ENCODE peak calls at places on chromosomes 16 and 17, in four cellular contexts. One of them, this sample, is unnamed.

GRCh38 chr17:7836596-7837374 is 2.8 kb downstream of the KDM6B start:
- DNase-seq in SK-N-SH: peak; percentile 85
- DNase-seq in tibial nerve: peak; percentile 98
- DNase-seq in HepG2: peak; percentile 99
- DNase-seq in this sample: peak; percentile 98

GRCh38 chr17:67245694-67246397 is 850 bp upstream of the HELZ start:
- DNase-seq in SK-N-SH: peak; percentile 93
- DNase-seq in tibial nerve: no peak
- DNase-seq in HepG2: peak; percentile 81
- DNase-seq in this sample: peak; percentile 51

GRCh38 chr17:57953219-57953618 is 2.0 kb downstream of the CUEDC1 start:
- DNase-seq in SK-N-SH: no peak
- DNase-seq in tibial nerve: no peak
- DNase-seq in HepG2: peak; percentile 79
- DNase-seq in this sample: no peak

GRCh38 chr17:44065668-44066203 is 735 bp downstream of the LSM12 start:
- DNase-seq in SK-N-SH: no peak
- DNase-seq in tibial nerve: no peak
- DNase-seq in HepG2: no peak
- DNase-seq in this sample: no peak

GRCh38 chr16:17375388-17376304 is 95.1 kb downstream of the XYLT1 start:
- DNase-seq in SK-N-SH: peak; percentile 70
- DNase-seq in tibial nerve: no peak
- DNase-seq in HepG2: no peak
- DNase-seq in this sample: no peak

GRCh38 chr17:73342057-73342522 is 30.3 kb upstream of the CDC42EP4 start:
- DNase-seq in SK-N-SH: peak; percentile 69
- DNase-seq in tibial nerve: peak; percentile 46
- DNase-seq in HepG2: no peak
- DNase-seq in this sample: peak; percentile 82

GRCh38 chr16:86663691-86664517 is 85.6 kb downstream of the FOXL1 start:
- DNase-seq in SK-N-SH: no peak
- DNase-seq in tibial nerve: no peak
- DNase-seq in HepG2: no peak
- DNase-seq in this sample: no peak

GRCh38 chr17:72219136-72219823 is 98.5 kb downstream of the SOX9 start:
- DNase-seq in SK-N-SH: peak; percentile 67
- DNase-seq in tibial nerve: no peak
- DNase-seq in HepG2: no peak
- DNase-seq in this sample: no peak

GRCh38 chr17:1651559-1651844 is 1.8 kb upstream of the RILP start:
- DNase-seq in SK-N-SH: no peak
- DNase-seq in tibial nerve: no peak
- DNase-seq in HepG2: no peak
- DNase-seq in this sample: no peak

GRCh38 chr17:11768106-11768505 is 169.8 kb downstream of the DNAH9 start:
- DNase-seq in SK-N-SH: no peak
- DNase-seq in tibial nerve: no peak
- DNase-seq in HepG2: no peak
- DNase-seq in this sample: no peak

GRCh38 chr16:47644661-47645060 is 183.5 kb downstream of the PHKB start:
- DNase-seq in SK-N-SH: no peak
- DNase-seq in tibial nerve: no peak
- DNase-seq in HepG2: no peak
- DNase-seq in this sample: no peak

GRCh38 chr17:70597774-70598173 is 428.4 kb downstream of the KCNJ2 start:
- DNase-seq in SK-N-SH: no peak
- DNase-seq in tibial nerve: no peak
- DNase-seq in HepG2: no peak
- DNase-seq in this sample: no peak

GRCh38 chr16:31273676-31274075 is 13.9 kb downstream of the ITGAM start:
- DNase-seq in SK-N-SH: no peak
- DNase-seq in tibial nerve: no peak
- DNase-seq in HepG2: no peak
- DNase-seq in this sample: no peak

GRCh38 chr16:55505333-55506015 is 3.4 kb upstream of the LPCAT2 start:
- DNase-seq in SK-N-SH: no peak
- DNase-seq in tibial nerve: no peak
- DNase-seq in HepG2: no peak
- DNase-seq in this sample: no peak

GRCh38 chr16:11429823-11430222 is 84.6 kb downstream of the RMI2 start:
- DNase-seq in SK-N-SH: no peak
- DNase-seq in tibial nerve: no peak
- DNase-seq in HepG2: no peak
- DNase-seq in this sample: no peak

DNA sequence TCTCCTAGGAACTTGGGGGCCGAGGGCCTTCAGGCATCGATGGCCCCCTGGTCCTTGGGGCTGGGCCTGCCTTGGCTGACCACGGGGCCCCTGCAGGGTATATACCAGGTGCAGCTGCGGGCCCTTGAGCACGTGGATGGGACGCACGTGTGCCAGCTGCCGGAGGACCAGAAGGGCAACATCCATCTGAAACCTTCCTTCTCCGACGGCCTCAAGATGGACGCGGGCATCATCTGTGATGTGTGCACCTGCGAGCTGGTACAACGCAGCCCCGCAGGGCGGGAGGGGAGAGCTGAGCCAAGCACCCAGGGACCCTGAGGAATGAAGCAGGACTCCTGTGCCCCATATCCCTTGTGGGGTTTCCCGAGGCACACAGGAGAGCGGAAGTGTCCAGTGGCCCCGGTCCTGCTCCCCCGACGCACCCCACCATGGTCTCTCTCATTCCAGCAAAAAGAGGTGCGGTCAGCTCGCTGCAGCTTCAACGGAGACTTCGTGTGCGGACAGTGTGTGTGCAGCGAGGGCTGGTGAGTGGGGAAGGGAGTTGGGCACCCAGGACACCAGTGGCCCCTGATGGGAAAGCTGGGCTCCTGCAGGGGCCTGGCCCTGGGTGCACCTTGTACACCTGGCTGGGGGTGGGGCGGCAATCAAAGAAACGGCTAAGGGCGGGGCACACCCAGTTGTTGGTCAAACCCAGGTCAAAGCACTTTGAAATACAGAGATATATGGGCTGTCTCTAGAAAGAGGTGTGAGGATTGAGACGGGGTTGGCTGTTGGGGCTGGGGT is 10.6 kb downstream of the ITGB4 start:
- DNase-seq in SK-N-SH: no peak
- DNase-seq in tibial nerve: no peak
- DNase-seq in HepG2: no peak
- DNase-seq in this sample: no peak
- TF ChIP-seq EP300 in SK-N-SH: no peak
- TF ChIP-seq EP300 in tibial nerve: no peak
- TF ChIP-seq EP300 in HepG2: no peak
- TF ChIP-seq EP300 in this sample: no peak

GRCh38 chr17:48645639-48646182 is 19.6 kb upstream of the HOXB9 start:
- DNase-seq in SK-N-SH: peak; percentile 14
- DNase-seq in tibial nerve: no peak
- DNase-seq in HepG2: no peak
- DNase-seq in this sample: no peak

GRCh38 chr17:48647964-48648245 is 21.7 kb upstream of the HOXB9 start:
- DNase-seq in SK-N-SH: no peak
- DNase-seq in tibial nerve: no peak
- DNase-seq in HepG2: no peak
- DNase-seq in this sample: no peak

GRCh38 chr17:48647103-48647963 is 21.2 kb upstream of the HOXB9 start:
- DNase-seq in SK-N-SH: peak; percentile 42
- DNase-seq in tibial nerve: no peak
- DNase-seq in HepG2: no peak
- DNase-seq in this sample: no peak

GRCh38 chr17:48646183-48647102 is 20.3 kb upstream of the HOXB9 start:
- DNase-seq in SK-N-SH: peak; percentile 23
- DNase-seq in tibial nerve: no peak
- DNase-seq in HepG2: no peak
- DNase-seq in this sample: no peak

GRCh38 chr17:48649741-48650140 is 23.6 kb upstream of the HOXB9 start:
- DNase-seq in SK-N-SH: no peak
- DNase-seq in tibial nerve: no peak
- DNase-seq in HepG2: no peak
- DNase-seq in this sample: no peak
- H3K4me3 ChIP-seq in SK-N-SH: no peak overlapping the region
- H3K4me3 ChIP-seq in tibial nerve: no peak overlapping the region
- H3K4me3 ChIP-seq in HepG2: no peak overlapping the region
- H3K4me3 ChIP-seq in this sample: no peak overlapping the region

GRCh38 chr16:79770244-79771064 is 169.9 kb upstream of the MAF start:
- DNase-seq in SK-N-SH: peak; percentile 93
- DNase-seq in tibial nerve: peak; percentile 76
- DNase-seq in HepG2: peak; percentile 63
- DNase-seq in this sample: peak; percentile 90
- TF ChIP-seq EP300 in SK-N-SH: peak; percentile 28
- TF ChIP-seq EP300 in tibial nerve: no peak
- TF ChIP-seq EP300 in HepG2: peak; percentile 66
- TF ChIP-seq EP300 in this sample: no peak

GRCh38 chr17:42531455-42532354 is 4.3 kb upstream of the NAGLU start:
- DNase-seq in SK-N-SH: peak; percentile 86
- DNase-seq in tibial nerve: no peak
- DNase-seq in HepG2: peak; percentile 70
- DNase-seq in this sample: no peak
- H3K4me3 ChIP-seq in SK-N-SH: peak overlapping the region; percentile 54
- H3K4me3 ChIP-seq in tibial nerve: peak overlapping the region; percentile 62
- H3K4me3 ChIP-seq in HepG2: peak overlapping the region; percentile 68
- H3K4me3 ChIP-seq in this sample: peak overlapping the region; percentile 39

GRCh38 chr17:40932608-40933007 is 4.8 kb downstream of the KRT23 start:
- DNase-seq in SK-N-SH: no peak
- DNase-seq in tibial nerve: no peak
- DNase-seq in HepG2: peak; percentile 83
- DNase-seq in this sample: no peak
- TF ChIP-seq EP300 in SK-N-SH: no peak
- TF ChIP-seq EP300 in tibial nerve: no peak
- TF ChIP-seq EP300 in HepG2: no peak
- TF ChIP-seq EP300 in this sample: no peak

GRCh38 chr16:12901597-12902436 is at the start of gene SHISA9:
- DNase-seq in SK-N-SH: peak; percentile 50
- DNase-seq in tibial nerve: no peak
- DNase-seq in HepG2: no peak
- DNase-seq in this sample: no peak
- H3K4me3 ChIP-seq in SK-N-SH: no peak within 1 kb of the TSS
- H3K4me3 ChIP-seq in tibial nerve: peak within 1 kb of the TSS; percentile 42
- H3K4me3 ChIP-seq in HepG2: no peak within 1 kb of the TSS
- H3K4me3 ChIP-seq in this sample: no peak within 1 kb of the TSS

GRCh38 chr17:41559548-41559947 is 12.3 kb downstream of the KRT9 start:
- DNase-seq in SK-N-SH: no peak
- DNase-seq in tibial nerve: no peak
- DNase-seq in HepG2: no peak
- DNase-seq in this sample: no peak
- TF ChIP-seq EP300 in SK-N-SH: no peak
- TF ChIP-seq EP300 in tibial nerve: no peak
- TF ChIP-seq EP300 in HepG2: no peak
- TF ChIP-seq EP300 in this sample: no peak

DNA sequence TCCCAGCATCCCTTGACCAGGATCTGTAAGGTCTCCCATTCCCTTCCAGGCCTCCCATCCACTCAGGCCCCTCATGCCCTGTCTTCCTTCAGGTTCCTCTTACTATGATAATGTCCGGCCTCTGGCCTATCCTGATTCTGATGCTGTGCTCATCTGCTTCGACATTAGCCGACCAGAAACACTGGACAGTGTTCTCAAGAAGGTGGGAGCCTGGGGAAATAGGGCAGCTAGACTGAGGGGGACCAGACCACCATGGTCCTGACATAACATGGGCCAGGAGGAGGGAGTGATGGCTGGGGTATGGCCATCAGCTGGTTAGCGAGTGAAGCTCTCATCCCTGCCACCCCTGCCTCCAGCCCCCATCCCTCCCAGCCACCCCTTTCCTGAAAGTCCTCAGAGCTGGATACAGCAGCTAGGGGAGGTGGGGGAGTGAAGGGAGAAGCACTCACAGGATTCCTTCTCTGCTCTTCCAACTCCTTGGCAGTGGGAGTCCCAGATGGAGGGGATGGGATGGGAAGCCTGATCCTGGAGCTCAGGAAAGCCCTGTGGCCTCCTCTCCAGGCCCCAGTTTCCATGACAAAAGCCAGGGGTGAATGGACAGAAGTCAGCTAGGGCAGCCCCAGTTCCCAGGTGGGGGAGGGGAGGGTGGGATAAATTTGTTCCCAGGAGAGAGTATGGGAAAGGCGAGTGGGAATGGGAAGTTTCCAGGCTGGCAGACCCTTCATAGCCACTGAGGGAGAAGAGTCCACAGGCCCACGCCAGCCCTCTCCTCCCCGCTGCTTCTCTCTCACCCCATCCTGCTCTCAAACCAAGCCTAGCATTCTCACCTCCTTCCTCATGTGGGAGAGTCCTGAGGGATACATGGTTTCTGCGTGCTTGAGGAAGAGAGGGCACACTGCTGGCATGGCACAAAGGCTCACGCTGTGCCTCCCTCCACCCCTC is 2.3 kb downstream of the RND2 start:
- DNase-seq in SK-N-SH: no peak
- DNase-seq in tibial nerve: no peak
- DNase-seq in HepG2: no peak
- DNase-seq in this sample: no peak
- H3K4me3 ChIP-seq in SK-N-SH: no peak overlapping the region
- H3K4me3 ChIP-seq in tibial nerve: no peak overlapping the region
- H3K4me3 ChIP-seq in HepG2: no peak overlapping the region
- H3K4me3 ChIP-seq in this sample: no peak overlapping the region

DNA sequence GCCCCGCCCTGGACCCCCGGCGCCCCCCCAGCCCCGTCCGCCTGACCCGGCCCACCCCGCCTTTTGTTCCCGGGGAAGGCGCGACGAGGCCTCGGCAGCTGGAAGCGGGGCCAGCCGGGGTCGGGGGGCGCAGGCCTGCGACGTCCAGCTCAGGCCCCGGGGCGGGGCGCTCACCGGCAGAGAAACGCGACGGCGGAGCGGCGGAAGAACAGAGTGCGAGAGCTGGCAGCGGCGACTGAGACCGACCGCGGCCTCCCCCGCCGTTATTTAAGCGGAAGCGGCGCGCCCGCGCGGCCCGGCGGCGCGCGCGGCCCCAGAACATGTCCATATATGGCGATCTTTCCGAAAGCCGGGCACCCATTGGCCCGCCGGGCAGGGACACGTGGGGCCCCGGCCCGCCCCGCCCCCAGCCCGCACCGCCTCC is at the start of gene ACTG1:
- DNase-seq in SK-N-SH: peak; percentile 100
- DNase-seq in tibial nerve: peak; percentile 86
- DNase-seq in HepG2: peak; percentile 86
- DNase-seq in this sample: peak; percentile 94
- TF ChIP-seq EP300 in SK-N-SH: no peak
- TF ChIP-seq EP300 in tibial nerve: peak; percentile 49
- TF ChIP-seq EP300 in HepG2: peak; percentile 18
- TF ChIP-seq EP300 in this sample: no peak

This sample was measured in ovary.